ENCODE peak calls at places on chromosomes 3 and 15, in seven cellular contexts. N is CD8-positive, alpha-beta T cell; M is transverse colon; B is epithelial cell of proximal tubule; H is uterus; F is ascending aorta; T is dorsolateral prefrontal cortex. O is an unnamed sample.

GRCh38 chr3:119643528-119643927 is 16.9 kb downstream of the POPDC2 start:
- DNase-seq in N (no peak), M (no peak), B (peak; percentile 76), H (no peak), F (no peak), T (no peak), O (no peak)

GRCh38 chr3:38497026-38497425 is 886 bp downstream of the EXOG start:
- DNase-seq in N (no peak), M (no peak), B (no peak), H (no peak), F (no peak), T (no peak), O (no peak)

GRCh38 chr3:23620044-23620443 is 185.7 kb upstream of the UBE2E1 start:
- DNase-seq in N (no peak), M (peak; percentile 26), B (no peak), H (no peak), F (no peak), T (no peak), O (no peak)

GRCh38 chr15:76512971-76513370 is 176.4 kb downstream of the ISL2 start:
- DNase-seq in N (no peak), M (no peak), B (no peak), H (no peak), F (no peak), T (no peak), O (no peak)

GRCh38 chr3:98994128-98994762 is 92.8 kb upstream of the DCBLD2 start:
- DNase-seq in N (no peak), M (no peak), B (no peak), H (no peak), F (no peak), T (no peak), O (no peak)

GRCh38 chr3:180633722-180634121 is 31.8 kb downstream of the TTC14 start:
- DNase-seq in N (no peak), M (no peak), B (no peak), H (no peak), F (no peak), T (no peak), O (no peak)

GRCh38 chr3:183699238-183699947 is 1.8 kb downstream of the YEATS2 start:
- DNase-seq in N (no peak), M (peak; percentile 38), B (no peak), H (no peak), F (no peak), T (no peak), O (no peak)

GRCh38 chr15:59738676-59739075 is 49.6 kb upstream of the BNIP2 start:
- DNase-seq in N (no peak), M (no peak), B (no peak), H (no peak), F (no peak), T (no peak), O (no peak)

GRCh38 chr15:80803580-80804525 is 24.7 kb downstream of the CEMIP start:
- DNase-seq in N (no peak), M (no peak), B (no peak), H (no peak), F (no peak), T (no peak), O (no peak)

GRCh38 chr3:86969500-86970189 is 21.3 kb downstream of the VGLL3 start:
- DNase-seq in N (no peak), M (no peak), B (no peak), H (no peak), F (no peak), T (no peak), O (no peak)

GRCh38 chr3:187567026-187567425 is 103.2 kb downstream of the SST start:
- DNase-seq in N (no peak), M (no peak), B (peak; percentile 58), H (no peak), F (no peak), T (no peak), O (no peak)

GRCh38 chr3:154956815-154957214 is 123.3 kb upstream of the MME start:
- DNase-seq in N (no peak), M (no peak), B (peak; percentile 86), H (no peak), F (no peak), T (no peak), O (no peak)

GRCh38 chr3:42999212-42999611 is 20.1 kb downstream of the GASK1A start:
- DNase-seq in N (no peak), M (no peak), B (no peak), H (no peak), F (no peak), T (no peak), O (no peak)

GRCh38 chr3:148319161-148319915 is 378.4 kb upstream of the AGTR1 start:
- DNase-seq in N (no peak), M (no peak), B (no peak), H (no peak), F (no peak), T (no peak), O (peak; percentile 84)

GRCh38 chr3:71454513-71455423 is 128.8 kb downstream of the FOXP1 start:
- DNase-seq in N (no peak), M (no peak), B (no peak), H (no peak), F (no peak), T (no peak), O (no peak)

GRCh38 chr3:47380026-47380600 is 708 bp upstream of the PTPN23 start:
- DNase-seq in N (no peak), M (peak; percentile 20), B (no peak), H (no peak), F (no peak), T (no peak), O (no peak)

GRCh38 chr15:39580630-39581500 is at the start of gene THBS1:
- DNase-seq in N (peak; percentile 58), M (peak; percentile 92), B (no peak), H (peak; percentile 94), F (peak; percentile 57), T (no peak), O (no peak)

GRCh38 chr3:36893137-36893557 is 51.7 kb downstream of the TRANK1 start:
- DNase-seq in N (no peak), M (no peak), B (no peak), H (no peak), F (no peak), T (no peak), O (no peak)

DNA sequence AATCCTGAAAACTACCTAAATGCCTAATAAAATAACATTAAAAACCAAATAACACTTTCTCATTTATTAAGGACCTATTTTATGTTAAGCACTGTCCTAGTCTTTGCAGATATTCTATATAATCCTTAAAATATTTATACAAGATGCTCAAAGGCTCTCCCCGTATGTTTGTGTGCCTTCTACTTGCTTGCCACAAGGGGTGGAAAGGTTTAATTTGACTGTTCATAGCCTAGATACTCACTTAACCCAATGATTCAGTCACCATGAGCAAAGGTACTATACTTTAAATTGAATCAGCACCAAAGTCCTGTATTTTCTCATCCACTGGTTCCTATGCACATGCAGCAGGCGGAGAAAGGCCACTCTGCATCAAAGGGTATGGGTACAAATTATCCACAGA is 32.0 kb downstream of the LSAMP start:
- DNase-seq in N (no peak), M (no peak), B (no peak), H (no peak), F (no peak), T (no peak), O (no peak)
- TF ChIP-seq CTCF in N (no peak), M (no peak), B (no peak), H (no peak), F (no peak), T (no peak), O (peak; percentile 4)

DNA sequence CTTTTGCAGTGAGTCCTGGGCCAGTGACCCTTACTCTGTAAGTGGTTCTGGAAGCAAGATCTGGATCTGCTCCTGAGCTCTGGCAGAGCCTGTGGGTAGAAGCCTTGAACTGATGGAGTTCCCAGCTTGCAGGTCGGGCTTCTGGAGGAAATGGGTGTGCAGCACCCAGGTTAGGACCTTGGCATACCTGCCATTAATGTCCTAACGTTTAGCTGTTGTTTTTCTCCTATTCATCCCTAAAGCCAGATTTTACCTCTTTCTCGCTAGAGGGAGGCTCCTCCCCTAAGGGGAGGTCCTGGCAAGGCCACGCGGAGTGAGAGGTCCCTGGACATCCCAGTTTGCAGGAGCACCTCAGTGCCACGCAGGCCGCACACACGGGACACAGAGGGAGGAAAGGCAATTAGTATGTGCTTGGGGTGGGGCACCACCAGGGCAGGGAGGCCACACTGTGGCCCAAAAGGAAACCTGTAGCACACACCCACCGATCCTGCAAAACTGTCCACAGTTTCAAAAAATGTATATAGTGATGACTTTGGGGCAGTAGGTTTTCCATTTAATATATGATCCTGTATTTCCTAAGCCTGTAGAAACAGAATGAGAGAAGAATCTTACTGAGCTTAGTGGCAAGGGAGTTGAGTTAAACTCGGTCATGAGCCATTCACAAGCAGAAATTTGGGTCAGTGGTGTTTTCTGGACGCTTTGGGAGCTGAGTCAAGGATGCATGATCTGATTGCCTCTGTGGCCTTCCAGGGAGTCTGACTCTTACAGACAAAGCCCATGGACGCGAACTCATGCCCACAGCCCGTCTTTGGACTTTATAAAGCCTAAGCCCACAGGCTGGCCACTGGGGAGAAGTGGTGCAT is 148.7 kb downstream of the LRRK1 start:
- DNase-seq in N (no peak), M (no peak), B (no peak), H (no peak), F (no peak), T (peak; percentile 4), O (no peak)
- H3K4me3 ChIP-seq in N (no peak overlapping the region), M (no peak overlapping the region), B (no peak overlapping the region), H (no peak overlapping the region), F (no peak overlapping the region), T (no peak overlapping the region), O (no peak overlapping the region)

DNA sequence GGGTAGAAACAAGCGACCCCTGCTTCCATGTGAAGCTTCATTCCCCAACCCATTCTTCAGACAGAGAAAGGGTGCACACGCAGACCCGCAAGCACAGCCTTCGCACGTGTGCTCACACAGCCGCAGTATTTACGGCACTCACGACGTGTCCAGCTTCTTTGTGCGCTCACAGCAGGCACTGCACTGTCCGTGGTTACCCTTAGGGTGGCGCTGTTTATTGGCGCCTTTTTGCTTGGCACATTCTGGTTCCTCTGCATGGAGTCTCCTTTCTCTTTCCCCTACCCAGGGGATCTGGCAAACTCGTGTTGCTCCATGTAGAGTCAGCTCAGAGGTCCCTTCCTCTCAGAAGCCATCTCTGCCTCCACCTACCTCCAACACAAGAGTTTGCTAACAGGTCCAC is 115.1 kb downstream of the SLCO3A1 start:
- DNase-seq in N (no peak), M (no peak), B (no peak), H (no peak), F (no peak), T (no peak), O (no peak)
- TF ChIP-seq CTCF in N (no peak), M (no peak), B (peak; percentile 49), H (no peak), F (no peak), T (no peak), O (peak; percentile 35)

GRCh38 chr3:64215084-64215483 is 10.2 kb downstream of the PRICKLE2 start:
- DNase-seq in N (no peak), M (no peak), B (no peak), H (no peak), F (no peak), T (no peak), O (no peak)

GRCh38 chr3:64215559-64215958 is 9.7 kb downstream of the PRICKLE2 start:
- DNase-seq in N (no peak), M (no peak), B (no peak), H (no peak), F (no peak), T (no peak), O (no peak)

GRCh38 chr3:64213224-64213893 is 11.9 kb downstream of the PRICKLE2 start:
- DNase-seq in N (no peak), M (no peak), B (no peak), H (no peak), F (no peak), T (no peak), O (no peak)

GRCh38 chr3:64214697-64215018 is 10.6 kb downstream of the PRICKLE2 start:
- DNase-seq in N (no peak), M (no peak), B (no peak), H (peak; percentile 70), F (no peak), T (no peak), O (no peak)

GRCh38 chr3:64214002-64214696 is 11.1 kb downstream of the PRICKLE2 start:
- DNase-seq in N (no peak), M (peak; percentile 40), B (no peak), H (peak; percentile 86), F (no peak), T (no peak), O (no peak)
- H3K4me3 ChIP-seq in N (no peak overlapping the region), M (no peak overlapping the region), B (no peak overlapping the region), H (peak overlapping the region; percentile 13), F (peak overlapping the region; percentile 59), T (peak overlapping the region; percentile 30), O (no peak overlapping the region)

O was measured in GM12864.